ENCODE peak calls at places on chromosome 11, in six cellular contexts. Z, H, N, E, Y and B are unnamed samples.

GRCh38 chr11:69498614-69499175 is 17.2 kb downstream of the LINC01488 start:
- DNase-seq in Y (no peak), E (no peak), N (no peak), Z (no peak), H (no peak), B (no peak)

GRCh38 chr11:65524010-65524746 is 705 bp upstream of the SCYL1 start:
- DNase-seq in E (no peak), H (no peak), N (no peak), Y (no peak), Z (no peak), B (no peak)

GRCh38 chr11:3010521-3011275 is 18.6 kb upstream of the NAP1L4 start:
- DNase-seq in E (peak), Z (no peak), N (no peak), H (no peak), Y (no peak), B (no peak)

GRCh38 chr11:62556872-62557631 is 10.4 kb upstream of the AHNAK start:
- DNase-seq in E (no peak), H (no peak), N (no peak), Y (no peak), Z (no peak), B (no peak)

GRCh38 chr11:114960117-114960516 is 281.8 kb downstream of the NXPE2 start:
- DNase-seq in N (no peak), Z (no peak), E (no peak), H (no peak), Y (no peak), B (no peak)

GRCh38 chr11:36411202-36411640 is 98.9 kb downstream of the TRAF6 start:
- DNase-seq in Z (no peak), Y (no peak), N (no peak), E (no peak), H (no peak), B (no peak)

GRCh38 chr11:10414659-10415058 is 40.4 kb upstream of the AMPD3 start:
- DNase-seq in E (peak), Z (no peak), H (no peak), Y (no peak), N (no peak), B (peak)

GRCh38 chr11:14388352-14388751 is 29.4 kb upstream of the RRAS2 start:
- DNase-seq in N (no peak), Z (peak), Y (no peak), H (no peak), E (no peak), B (no peak)

GRCh38 chr11:2565447-2566222 is 120.8 kb downstream of the KCNQ1 start:
- DNase-seq in E (no peak), Y (no peak), N (no peak), H (no peak), Z (no peak), B (no peak)

GRCh38 chr11:128318856-128319474 is 268.4 kb downstream of the ETS1 start:
- DNase-seq in Z (no peak), Y (peak), N (no peak), H (no peak), E (no peak), B (no peak)

GRCh38 chr11:133942594-133942993 is 14.2 kb downstream of the IGSF9B start:
- DNase-seq in E (no peak), Z (no peak), Y (no peak), H (no peak), N (no peak), B (no peak)

GRCh38 chr11:23632293-23632692 is 772.0 kb upstream of the CCDC179 start:
- DNase-seq in H (no peak), E (no peak), Z (no peak), Y (no peak), N (no peak), B (no peak)

GRCh38 chr11:112770487-112770886 is 190.7 kb upstream of the NCAM1 start:
- DNase-seq in E (no peak), N (no peak), Y (no peak), H (no peak), Z (no peak), B (peak)

GRCh38 chr11:92314499-92314898 is 89.9 kb downstream of the FAT3 start:
- DNase-seq in Y (no peak), E (peak), H (no peak), Z (no peak), N (no peak), B (peak)

GRCh38 chr11:123100378-123101085 is 38.6 kb upstream of the HSPA8 start:
- DNase-seq in Z (no peak), H (no peak), E (no peak), Y (no peak), N (peak), B (no peak)

GRCh38 chr11:74634537-74634936 is 42.2 kb downstream of the POLD3 start:
- DNase-seq in H (peak), E (peak), Z (peak), Y (no peak), N (peak), B (peak)

GRCh38 chr11:2468363-2469240 is 23.8 kb downstream of the KCNQ1 start:
- DNase-seq in N (no peak), E (no peak), Y (no peak), Z (no peak), H (no peak), B (no peak)

GRCh38 chr11:24253237-24253760 is 243.6 kb upstream of the LUZP2 start:
- DNase-seq in N (peak), E (no peak), Z (no peak), Y (no peak), H (no peak), B (no peak)

GRCh38 chr11:35970445-35970844 is 26.6 kb downstream of the LDLRAD3 start:
- DNase-seq in N (no peak), E (no peak), H (no peak), Y (no peak), Z (no peak), B (no peak)